ENCODE peak calls at places on chromosomes 2 and 18, in ten cellular contexts. One of them, this sample, is unnamed.

GRCh38 chr2:230931556-230932231 is 6.7 kb upstream of the GPR55 start:
- DNase-seq in neural crest cell: no peak
- DNase-seq in effector CD8-positive, alpha-beta T cell: no peak
- DNase-seq in mesothelial cell of epicardium: peak
- DNase-seq in HFF-Myc: no peak
- DNase-seq in HT1080: no peak
- DNase-seq in astrocyte of the cerebellum: no peak
- DNase-seq in iPS DF 19.7: no peak
- DNase-seq in stimulated activated CD4-positive, alpha-beta T cell treated with anti-CD3 and anti-CD28 coated beads, Interleukin-12 subunit alpha, Interleukin-12 subunit beta, amount 100 ng/mL, for 48 hours: no peak
- DNase-seq in kidney tubule cell: no peak
- DNase-seq in this sample: no peak

GRCh38 chr2:220078439-220078838 is 451.0 kb downstream of the SLC4A3 start:
- DNase-seq in kidney tubule cell: no peak
- DNase-seq in mesothelial cell of epicardium: no peak
- DNase-seq in astrocyte of the cerebellum: peak
- DNase-seq in stimulated activated CD4-positive, alpha-beta T cell treated with anti-CD3 and anti-CD28 coated beads, Interleukin-12 subunit alpha, Interleukin-12 subunit beta, amount 100 ng/mL, for 48 hours: no peak
- DNase-seq in neural crest cell: no peak
- DNase-seq in effector CD8-positive, alpha-beta T cell: no peak
- DNase-seq in HT1080: no peak
- DNase-seq in iPS DF 19.7: no peak
- DNase-seq in HFF-Myc: no peak
- DNase-seq in this sample: no peak

GRCh38 chr2:44389895-44390294 is 28.1 kb downstream of the CAMKMT start:
- DNase-seq in neural crest cell: no peak
- DNase-seq in iPS DF 19.7: no peak
- DNase-seq in mesothelial cell of epicardium: no peak
- DNase-seq in HFF-Myc: no peak
- DNase-seq in kidney tubule cell: no peak
- DNase-seq in astrocyte of the cerebellum: no peak
- DNase-seq in effector CD8-positive, alpha-beta T cell: no peak
- DNase-seq in HT1080: no peak
- DNase-seq in stimulated activated CD4-positive, alpha-beta T cell treated with anti-CD3 and anti-CD28 coated beads, Interleukin-12 subunit alpha, Interleukin-12 subunit beta, amount 100 ng/mL, for 48 hours: no peak
- DNase-seq in this sample: no peak

GRCh38 chr18:42929857-42930256 is 185.6 kb downstream of the RIT2 start:
- DNase-seq in effector CD8-positive, alpha-beta T cell: no peak
- DNase-seq in iPS DF 19.7: no peak
- DNase-seq in stimulated activated CD4-positive, alpha-beta T cell treated with anti-CD3 and anti-CD28 coated beads, Interleukin-12 subunit alpha, Interleukin-12 subunit beta, amount 100 ng/mL, for 48 hours: no peak
- DNase-seq in neural crest cell: no peak
- DNase-seq in astrocyte of the cerebellum: peak
- DNase-seq in kidney tubule cell: peak
- DNase-seq in HT1080: peak
- DNase-seq in HFF-Myc: peak
- DNase-seq in mesothelial cell of epicardium: no peak
- DNase-seq in this sample: no peak

GRCh38 chr2:196076778-196077568 is 8.3 kb upstream of the DNAH7 start:
- DNase-seq in kidney tubule cell: no peak
- DNase-seq in HT1080: no peak
- DNase-seq in HFF-Myc: no peak
- DNase-seq in astrocyte of the cerebellum: no peak
- DNase-seq in mesothelial cell of epicardium: no peak
- DNase-seq in iPS DF 19.7: no peak
- DNase-seq in effector CD8-positive, alpha-beta T cell: no peak
- DNase-seq in neural crest cell: no peak
- DNase-seq in stimulated activated CD4-positive, alpha-beta T cell treated with anti-CD3 and anti-CD28 coated beads, Interleukin-12 subunit alpha, Interleukin-12 subunit beta, amount 100 ng/mL, for 48 hours: no peak
- DNase-seq in this sample: no peak

GRCh38 chr2:168603439-168603961 is 147.4 kb downstream of the CERS6 start:
- DNase-seq in stimulated activated CD4-positive, alpha-beta T cell treated with anti-CD3 and anti-CD28 coated beads, Interleukin-12 subunit alpha, Interleukin-12 subunit beta, amount 100 ng/mL, for 48 hours: no peak
- DNase-seq in mesothelial cell of epicardium: no peak
- DNase-seq in HFF-Myc: no peak
- DNase-seq in astrocyte of the cerebellum: no peak
- DNase-seq in effector CD8-positive, alpha-beta T cell: no peak
- DNase-seq in iPS DF 19.7: no peak
- DNase-seq in HT1080: no peak
- DNase-seq in neural crest cell: no peak
- DNase-seq in kidney tubule cell: no peak
- DNase-seq in this sample: no peak

GRCh38 chr2:204678031-204678430 is 132.8 kb downstream of the PARD3B start:
- DNase-seq in neural crest cell: no peak
- DNase-seq in HFF-Myc: no peak
- DNase-seq in effector CD8-positive, alpha-beta T cell: no peak
- DNase-seq in HT1080: no peak
- DNase-seq in astrocyte of the cerebellum: no peak
- DNase-seq in kidney tubule cell: no peak
- DNase-seq in mesothelial cell of epicardium: no peak
- DNase-seq in stimulated activated CD4-positive, alpha-beta T cell treated with anti-CD3 and anti-CD28 coated beads, Interleukin-12 subunit alpha, Interleukin-12 subunit beta, amount 100 ng/mL, for 48 hours: no peak
- DNase-seq in iPS DF 19.7: no peak
- DNase-seq in this sample: no peak

GRCh38 chr18:62017618-62018017 is 124.8 kb upstream of the RNF152 start:
- DNase-seq in neural crest cell: no peak
- DNase-seq in effector CD8-positive, alpha-beta T cell: no peak
- DNase-seq in mesothelial cell of epicardium: no peak
- DNase-seq in HFF-Myc: no peak
- DNase-seq in kidney tubule cell: no peak
- DNase-seq in astrocyte of the cerebellum: no peak
- DNase-seq in HT1080: no peak
- DNase-seq in stimulated activated CD4-positive, alpha-beta T cell treated with anti-CD3 and anti-CD28 coated beads, Interleukin-12 subunit alpha, Interleukin-12 subunit beta, amount 100 ng/mL, for 48 hours: no peak
- DNase-seq in iPS DF 19.7: no peak
- DNase-seq in this sample: no peak

GRCh38 chr2:71669628-71670429 is 216.5 kb downstream of the DYSF start:
- DNase-seq in effector CD8-positive, alpha-beta T cell: no peak
- DNase-seq in neural crest cell: no peak
- DNase-seq in stimulated activated CD4-positive, alpha-beta T cell treated with anti-CD3 and anti-CD28 coated beads, Interleukin-12 subunit alpha, Interleukin-12 subunit beta, amount 100 ng/mL, for 48 hours: no peak
- DNase-seq in astrocyte of the cerebellum: no peak
- DNase-seq in HFF-Myc: no peak
- DNase-seq in iPS DF 19.7: no peak
- DNase-seq in HT1080: no peak
- DNase-seq in mesothelial cell of epicardium: peak
- DNase-seq in kidney tubule cell: no peak
- DNase-seq in this sample: no peak